ENCODE peak calls at places on chromosomes 12 and 14, in eight cellular contexts. One of them, this sample, is unnamed.

GRCh38 chr12:100229876-100230275 is 29.3 kb downstream of the ACTR6 start:
- DNase-seq in A549: no peak
- DNase-seq in Peyer's patch: no peak
- DNase-seq in neural crest cell: no peak
- DNase-seq in lung: no peak
- DNase-seq in MCF 10A: peak
- DNase-seq in NB4: peak
- DNase-seq in HFF-Myc: no peak
- DNase-seq in this sample: no peak

GRCh38 chr12:27474344-27474743 is 27.8 kb downstream of the SMCO2 start:
- DNase-seq in neural crest cell: no peak
- DNase-seq in lung: no peak
- DNase-seq in NB4: no peak
- DNase-seq in MCF 10A: peak
- DNase-seq in A549: no peak
- DNase-seq in HFF-Myc: no peak
- DNase-seq in Peyer's patch: no peak
- DNase-seq in this sample: no peak

GRCh38 chr14:51095854-51096823 is 1.2 kb upstream of the TRIM9 start:
- DNase-seq in Peyer's patch: no peak
- DNase-seq in MCF 10A: peak
- DNase-seq in HFF-Myc: no peak
- DNase-seq in lung: no peak
- DNase-seq in NB4: peak
- DNase-seq in neural crest cell: no peak
- DNase-seq in A549: peak
- DNase-seq in this sample: no peak

GRCh38 chr12:124217508-124217981 is 77.3 kb upstream of the RFLNA start:
- DNase-seq in A549: no peak
- DNase-seq in lung: no peak
- DNase-seq in MCF 10A: no peak
- DNase-seq in neural crest cell: no peak
- DNase-seq in Peyer's patch: no peak
- DNase-seq in NB4: no peak
- DNase-seq in HFF-Myc: no peak
- DNase-seq in this sample: no peak

GRCh38 chr14:54085137-54085810 is 128.6 kb upstream of the BMP4 start:
- DNase-seq in lung: no peak
- DNase-seq in A549: no peak
- DNase-seq in Peyer's patch: no peak
- DNase-seq in MCF 10A: no peak
- DNase-seq in NB4: no peak
- DNase-seq in HFF-Myc: no peak
- DNase-seq in neural crest cell: no peak
- DNase-seq in this sample: no peak

GRCh38 chr14:47948981-47949380 is 273.6 kb upstream of the MDGA2 start:
- DNase-seq in A549: no peak
- DNase-seq in MCF 10A: no peak
- DNase-seq in Peyer's patch: no peak
- DNase-seq in NB4: no peak
- DNase-seq in HFF-Myc: no peak
- DNase-seq in lung: no peak
- DNase-seq in neural crest cell: no peak
- DNase-seq in this sample: no peak

GRCh38 chr12:80257920-80258319 is 158.6 kb downstream of the OTOGL start:
- DNase-seq in neural crest cell: no peak
- DNase-seq in Peyer's patch: no peak
- DNase-seq in HFF-Myc: no peak
- DNase-seq in NB4: no peak
- DNase-seq in lung: no peak
- DNase-seq in MCF 10A: no peak
- DNase-seq in A549: no peak
- DNase-seq in this sample: no peak

GRCh38 chr14:74909501-74909900 is 13.6 kb downstream of the RPS6KL1 start:
- DNase-seq in A549: no peak
- DNase-seq in MCF 10A: no peak
- DNase-seq in Peyer's patch: no peak
- DNase-seq in lung: no peak
- DNase-seq in NB4: no peak
- DNase-seq in neural crest cell: no peak
- DNase-seq in HFF-Myc: no peak
- DNase-seq in this sample: peak

GRCh38 chr12:132061641-132062430 is 82.3 kb downstream of the DDX51 start:
- DNase-seq in HFF-Myc: no peak
- DNase-seq in NB4: no peak
- DNase-seq in A549: no peak
- DNase-seq in MCF 10A: no peak
- DNase-seq in Peyer's patch: no peak
- DNase-seq in neural crest cell: peak
- DNase-seq in lung: no peak
- DNase-seq in this sample: no peak

GRCh38 chr14:92654206-92654901 is 94.1 kb downstream of the LGMN start:
- DNase-seq in neural crest cell: no peak
- DNase-seq in Peyer's patch: no peak
- DNase-seq in NB4: no peak
- DNase-seq in HFF-Myc: no peak
- DNase-seq in lung: no peak
- DNase-seq in A549: no peak
- DNase-seq in MCF 10A: no peak
- DNase-seq in this sample: no peak

GRCh38 chr12:3409662-3410061 is 81.3 kb upstream of the PRMT8 start:
- DNase-seq in lung: no peak
- DNase-seq in NB4: no peak
- DNase-seq in HFF-Myc: no peak
- DNase-seq in neural crest cell: no peak
- DNase-seq in Peyer's patch: no peak
- DNase-seq in A549: no peak
- DNase-seq in MCF 10A: no peak
- DNase-seq in this sample: no peak

GRCh38 chr14:70425349-70425748 is 8.5 kb upstream of the SYNJ2BP start:
- DNase-seq in lung: no peak
- DNase-seq in A549: no peak
- DNase-seq in Peyer's patch: no peak
- DNase-seq in HFF-Myc: no peak
- DNase-seq in neural crest cell: no peak
- DNase-seq in NB4: no peak
- DNase-seq in MCF 10A: no peak
- DNase-seq in this sample: no peak

GRCh38 chr12:50979369-50980052 is 27.2 kb downstream of the HIGD1C start:
- DNase-seq in HFF-Myc: no peak
- DNase-seq in neural crest cell: no peak
- DNase-seq in A549: no peak
- DNase-seq in MCF 10A: no peak
- DNase-seq in NB4: no peak
- DNase-seq in Peyer's patch: no peak
- DNase-seq in lung: no peak
- DNase-seq in this sample: peak

GRCh38 chr14:53842938-53843337 is 113.7 kb downstream of the BMP4 start:
- DNase-seq in neural crest cell: no peak
- DNase-seq in Peyer's patch: no peak
- DNase-seq in MCF 10A: peak
- DNase-seq in lung: no peak
- DNase-seq in NB4: no peak
- DNase-seq in HFF-Myc: no peak
- DNase-seq in A549: peak
- DNase-seq in this sample: no peak

GRCh38 chr12:65925626-65926025 is 101.3 kb downstream of the HMGA2 start:
- DNase-seq in HFF-Myc: no peak
- DNase-seq in neural crest cell: no peak
- DNase-seq in lung: no peak
- DNase-seq in Peyer's patch: no peak
- DNase-seq in NB4: peak
- DNase-seq in MCF 10A: no peak
- DNase-seq in A549: no peak
- DNase-seq in this sample: no peak

GRCh38 chr14:85172889-85173458 is 357.0 kb upstream of the FLRT2 start:
- DNase-seq in MCF 10A: no peak
- DNase-seq in A549: no peak
- DNase-seq in Peyer's patch: no peak
- DNase-seq in neural crest cell: no peak
- DNase-seq in NB4: no peak
- DNase-seq in HFF-Myc: no peak
- DNase-seq in lung: no peak
- DNase-seq in this sample: no peak

GRCh38 chr14:100879194-100879593 is 24.3 kb downstream of the RTL1 start:
- DNase-seq in HFF-Myc: no peak
- DNase-seq in neural crest cell: no peak
- DNase-seq in lung: no peak
- DNase-seq in A549: no peak
- DNase-seq in NB4: no peak
- DNase-seq in Peyer's patch: no peak
- DNase-seq in MCF 10A: no peak
- DNase-seq in this sample: no peak

GRCh38 chr14:89365071-89365801 is 51.8 kb downstream of the FOXN3 start:
- DNase-seq in A549: no peak
- DNase-seq in lung: peak
- DNase-seq in MCF 10A: no peak
- DNase-seq in HFF-Myc: no peak
- DNase-seq in NB4: peak
- DNase-seq in neural crest cell: no peak
- DNase-seq in Peyer's patch: peak
- DNase-seq in this sample: peak

GRCh38 chr14:71464840-71465239 is 467.4 kb upstream of the RGS6 start:
- DNase-seq in MCF 10A: no peak
- DNase-seq in lung: no peak
- DNase-seq in HFF-Myc: no peak
- DNase-seq in A549: no peak
- DNase-seq in NB4: no peak
- DNase-seq in neural crest cell: no peak
- DNase-seq in Peyer's patch: no peak
- DNase-seq in this sample: no peak

GRCh38 chr12:102965281-102966155 is 8.0 kb downstream of the ASCL1 start:
- DNase-seq in neural crest cell: no peak
- DNase-seq in MCF 10A: no peak
- DNase-seq in lung: no peak
- DNase-seq in Peyer's patch: no peak
- DNase-seq in NB4: no peak
- DNase-seq in A549: no peak
- DNase-seq in HFF-Myc: no peak
- DNase-seq in this sample: no peak

GRCh38 chr12:122190842-122191668 is 8.1 kb downstream of the LRRC43 start:
- DNase-seq in MCF 10A: peak
- DNase-seq in Peyer's patch: peak
- DNase-seq in lung: peak
- DNase-seq in HFF-Myc: no peak
- DNase-seq in neural crest cell: peak
- DNase-seq in NB4: peak
- DNase-seq in A549: peak
- DNase-seq in this sample: peak
- TF ChIP-seq CTCF in MCF 10A: peak
- TF ChIP-seq CTCF in Peyer's patch: peak
- TF ChIP-seq CTCF in lung: peak
- TF ChIP-seq CTCF in HFF-Myc: peak
- TF ChIP-seq CTCF in neural crest cell: peak
- TF ChIP-seq CTCF in NB4: peak
- TF ChIP-seq CTCF in A549: peak
- TF ChIP-seq CTCF in this sample: peak

GRCh38 chr12:63752283-63752682 is 27.4 kb upstream of the RXYLT1 start:
- DNase-seq in NB4: peak
- DNase-seq in neural crest cell: no peak
- DNase-seq in HFF-Myc: no peak
- DNase-seq in A549: no peak
- DNase-seq in lung: no peak
- DNase-seq in MCF 10A: no peak
- DNase-seq in Peyer's patch: no peak
- DNase-seq in this sample: no peak

GRCh38 chr12:63753743-63754142 is 26.0 kb upstream of the RXYLT1 start:
- DNase-seq in A549: peak
- DNase-seq in MCF 10A: peak
- DNase-seq in NB4: no peak
- DNase-seq in Peyer's patch: no peak
- DNase-seq in HFF-Myc: no peak
- DNase-seq in neural crest cell: no peak
- DNase-seq in lung: no peak
- DNase-seq in this sample: no peak
- TF ChIP-seq CTCF in A549: peak
- TF ChIP-seq CTCF in MCF 10A: peak
- TF ChIP-seq CTCF in NB4: no peak
- TF ChIP-seq CTCF in Peyer's patch: no peak
- TF ChIP-seq CTCF in HFF-Myc: peak
- TF ChIP-seq CTCF in neural crest cell: peak
- TF ChIP-seq CTCF in lung: no peak
- TF ChIP-seq CTCF in this sample: no peak

GRCh38 chr12:53220857-53221202 is 11.2 kb downstream of the RARG start:
- DNase-seq in A549: peak
- DNase-seq in Peyer's patch: peak
- DNase-seq in lung: peak
- DNase-seq in HFF-Myc: peak
- DNase-seq in NB4: peak
- DNase-seq in neural crest cell: peak
- DNase-seq in MCF 10A: peak
- DNase-seq in this sample: peak

GRCh38 chr12:53219956-53220856 is 11.8 kb downstream of the RARG start:
- DNase-seq in A549: peak
- DNase-seq in NB4: peak
- DNase-seq in MCF 10A: peak
- DNase-seq in Peyer's patch: peak
- DNase-seq in neural crest cell: no peak
- DNase-seq in HFF-Myc: no peak
- DNase-seq in lung: peak
- DNase-seq in this sample: peak

GRCh38 chr12:53223006-53223305 is 9.1 kb downstream of the RARG start:
- DNase-seq in A549: no peak
- DNase-seq in NB4: no peak
- DNase-seq in neural crest cell: no peak
- DNase-seq in MCF 10A: no peak
- DNase-seq in HFF-Myc: no peak
- DNase-seq in Peyer's patch: no peak
- DNase-seq in lung: no peak
- DNase-seq in this sample: no peak

GRCh38 chr12:53222170-53223005 is 9.6 kb downstream of the RARG start:
- DNase-seq in lung: no peak
- DNase-seq in HFF-Myc: no peak
- DNase-seq in NB4: no peak
- DNase-seq in Peyer's patch: no peak
- DNase-seq in neural crest cell: no peak
- DNase-seq in MCF 10A: no peak
- DNase-seq in A549: no peak
- DNase-seq in this sample: no peak

GRCh38 chr12:53221203-53222076 is 10.6 kb downstream of the RARG start:
- DNase-seq in MCF 10A: no peak
- DNase-seq in HFF-Myc: no peak
- DNase-seq in A549: peak
- DNase-seq in Peyer's patch: peak
- DNase-seq in neural crest cell: peak
- DNase-seq in NB4: peak
- DNase-seq in lung: peak
- DNase-seq in this sample: peak
- TF ChIP-seq CTCF in MCF 10A: no peak
- TF ChIP-seq CTCF in HFF-Myc: no peak
- TF ChIP-seq CTCF in A549: peak
- TF ChIP-seq CTCF in Peyer's patch: no peak
- TF ChIP-seq CTCF in neural crest cell: peak
- TF ChIP-seq CTCF in NB4: peak
- TF ChIP-seq CTCF in lung: no peak
- TF ChIP-seq CTCF in this sample: peak

GRCh38 chr12:95848575-95849388 is 10.0 kb upstream of the SNRPF start:
- DNase-seq in MCF 10A: peak
- DNase-seq in A549: peak
- DNase-seq in NB4: peak
- DNase-seq in HFF-Myc: peak
- DNase-seq in neural crest cell: no peak
- DNase-seq in Peyer's patch: no peak
- DNase-seq in lung: peak
- DNase-seq in this sample: no peak
- TF ChIP-seq CTCF in MCF 10A: peak
- TF ChIP-seq CTCF in A549: peak
- TF ChIP-seq CTCF in NB4: peak
- TF ChIP-seq CTCF in HFF-Myc: peak
- TF ChIP-seq CTCF in neural crest cell: peak
- TF ChIP-seq CTCF in Peyer's patch: no peak
- TF ChIP-seq CTCF in lung: peak
- TF ChIP-seq CTCF in this sample: no peak

GRCh38 chr14:57189070-57189469 is 79.6 kb downstream of the EXOC5 start:
- DNase-seq in HFF-Myc: peak
- DNase-seq in NB4: peak
- DNase-seq in A549: peak
- DNase-seq in MCF 10A: no peak
- DNase-seq in lung: no peak
- DNase-seq in Peyer's patch: no peak
- DNase-seq in neural crest cell: no peak
- DNase-seq in this sample: no peak
- TF ChIP-seq CTCF in HFF-Myc: no peak
- TF ChIP-seq CTCF in NB4: no peak
- TF ChIP-seq CTCF in A549: no peak
- TF ChIP-seq CTCF in MCF 10A: no peak
- TF ChIP-seq CTCF in lung: no peak
- TF ChIP-seq CTCF in Peyer's patch: no peak
- TF ChIP-seq CTCF in neural crest cell: peak
- TF ChIP-seq CTCF in this sample: no peak

This sample was measured in GM13976.